ENCODE peak calls at places on chromosomes 5 and 9, in four cellular contexts. A is uterus, X is adrenal gland, I is testis. L is an unnamed sample. For H3K9me3, the result is how much of the 10 kb centered on the place peaks cover.

GRCh38 chr5:93088566-93088965 is 492.5 kb downstream of the NR2F1-AS1 start:
- DNase-seq in I (no peak), X (no peak), A (no peak), L (no peak)

GRCh38 chr9:37283730-37284235 is 138.7 kb upstream of the GRHPR start:
- DNase-seq in A (no peak), X (no peak), I (no peak), L (no peak)

GRCh38 chr9:99822096-99822595 is 461 bp downstream of the NR4A3 start:
- DNase-seq in I (no peak), X (no peak), A (no peak), L (no peak)

GRCh38 chr5:137933491-137933911 is 44.2 kb downstream of the PKD2L2 start:
- DNase-seq in A (no peak), X (no peak), I (no peak), L (no peak)

GRCh38 chr9:70532753-70533152 is 118.3 kb upstream of the KLF9 start:
- DNase-seq in X (no peak), A (no peak), I (no peak), L (no peak)

GRCh38 chr9:116589392-116590354 is 97.4 kb upstream of the TRIM32 start:
- DNase-seq in I (peak), A (no peak), X (no peak), L (peak)

GRCh38 chr5:1511037-1511436 is 12.7 kb downstream of the LPCAT1 start:
- DNase-seq in I (peak), X (no peak), A (peak), L (peak)

GRCh38 chr5:137329581-137329980 is 169.5 kb downstream of the SPOCK1 start:
- DNase-seq in A (no peak), I (no peak), X (no peak), L (no peak)

GRCh38 chr5:10648806-10649517 is 85.1 kb downstream of the ANKRD33B start:
- DNase-seq in X (no peak), A (no peak), I (no peak), L (no peak)

GRCh38 chr9:109968702-109969450 is 188.9 kb downstream of the PALM2AKAP2 start:
- DNase-seq in X (no peak), I (peak), A (peak), L (peak)

GRCh38 chr9:78112004-78112403 is 80.4 kb upstream of the GNAQ start:
- DNase-seq in I (no peak), X (no peak), A (no peak), L (no peak)

GRCh38 chr5:11415751-11416150 is 488.5 kb downstream of the CTNND2 start:
- DNase-seq in A (no peak), X (no peak), I (no peak), L (no peak)

GRCh38 chr5:54778783-54779182 is 206.6 kb downstream of the ESM1 start:
- DNase-seq in A (no peak), I (no peak), X (no peak), L (no peak)

GRCh38 chr5:96781031-96781733 is 26.6 kb downstream of the ERAP1 start:
- DNase-seq in I (no peak), A (no peak), X (peak), L (no peak)

GRCh38 chr5:80220268-80220897 is 35.5 kb downstream of the SERINC5 start:
- DNase-seq in X (no peak), I (no peak), A (no peak), L (no peak)

GRCh38 chr5:27996665-27997064 is 958.3 kb upstream of the CDH9 start:
- DNase-seq in A (no peak), X (no peak), I (no peak), L (no peak)

GRCh38 chr5:131381011-131381410 is 117.2 kb downstream of the CDC42SE2 start:
- DNase-seq in A (no peak), I (no peak), X (no peak), L (no peak)

GRCh38 chr9:105828596-105829213 is 134.4 kb downstream of the TMEM38B start:
- DNase-seq in X (no peak), A (no peak), I (no peak), L (no peak)

GRCh38 chr5:153517105-153517700 is 26.7 kb downstream of the GRIA1 start:
- DNase-seq in I (no peak), A (no peak), X (no peak), L (peak)

GRCh38 chr9:4081549-4081895 is 218.3 kb downstream of the GLIS3 start:
- DNase-seq in I (no peak), A (no peak), X (no peak), L (no peak)

GRCh38 chr5:149338364-149338763 is 6.9 kb upstream of the GRPEL2 start:
- DNase-seq in A (no peak), X (no peak), I (no peak), L (no peak)

GRCh38 chr9:110252509-110253139 is 3.7 kb downstream of the TXN start:
- DNase-seq in X (no peak), I (no peak), A (no peak), L (no peak)

GRCh38 chr5:54836959-54837534 is 148.3 kb downstream of the ESM1 start:
- DNase-seq in I (no peak), X (no peak), A (no peak), L (no peak)

GRCh38 chr9:34556951-34557350 is 32.6 kb downstream of the CNTFR start:
- DNase-seq in A (no peak), I (no peak), X (no peak), L (no peak)

GRCh38 chr9:126799051-126799450 is 5.8 kb upstream of the ZBTB43 start:
- DNase-seq in I (no peak), X (no peak), A (no peak), L (no peak)

GRCh38 chr9:35686222-35687203 is 3.2 kb downstream of the TPM2 start:
- DNase-seq in X (no peak), I (no peak), A (no peak), L (no peak)

GRCh38 chr5:1050449-1051365 is 42.1 kb downstream of the NKD2 start:
- DNase-seq in X (no peak), A (no peak), I (no peak), L (no peak)

GRCh38 chr5:78221964-78222451 is 72.5 kb downstream of the AP3B1 start:
- DNase-seq in X (no peak), I (peak), A (no peak), L (peak)

GRCh38 chr5:177427919-177428573 is 1.6 kb downstream of the GRK6 start:
- DNase-seq in X (no peak), A (no peak), I (no peak), L (no peak)

GRCh38 chr9:135403733-135404450 is 75.7 kb upstream of the PPP1R26 start:
- DNase-seq in A (no peak), I (no peak), X (no peak), L (no peak)

GRCh38 chr5:119340597-119341218 is 15.1 kb upstream of the TNFAIP8 start:
- DNase-seq in I (no peak), X (no peak), A (no peak), L (no peak)

GRCh38 chr9:115939065-115939765 is 214.4 kb upstream of the PAPPA start:
- DNase-seq in A (no peak), I (no peak), X (no peak), L (no peak)

GRCh38 chr5:170254056-170254455 is 21.3 kb downstream of the C5orf58 start:
- DNase-seq in I (no peak), A (no peak), X (no peak), L (no peak)

GRCh38 chr9:128390150-128390812 is 19.1 kb downstream of the URM1 start:
- DNase-seq in X (no peak), A (no peak), I (no peak), L (peak)

GRCh38 chr9:38622083-38622674 is 1.8 kb upstream of the ANKRD18A start:
- DNase-seq in I (peak), X (no peak), A (no peak), L (peak)

GRCh38 chr5:152056931-152057330 is 132.3 kb upstream of the GLRA1 start:
- DNase-seq in X (no peak), A (no peak), I (no peak), L (no peak)

GRCh38 chr5:17400724-17401508 is 97.1 kb upstream of the TAF11L2 start:
- DNase-seq in A (no peak), X (no peak), I (no peak), L (no peak)

GRCh38 chr9:82890865-82891264 is 172.1 kb downstream of the RASEF start:
- DNase-seq in I (no peak), X (no peak), A (no peak), L (no peak)

GRCh38 chr9:77433675-77434445 is 214.3 kb downstream of the GNA14 start:
- DNase-seq in X (peak), I (peak), A (peak), L (peak)

DNA sequence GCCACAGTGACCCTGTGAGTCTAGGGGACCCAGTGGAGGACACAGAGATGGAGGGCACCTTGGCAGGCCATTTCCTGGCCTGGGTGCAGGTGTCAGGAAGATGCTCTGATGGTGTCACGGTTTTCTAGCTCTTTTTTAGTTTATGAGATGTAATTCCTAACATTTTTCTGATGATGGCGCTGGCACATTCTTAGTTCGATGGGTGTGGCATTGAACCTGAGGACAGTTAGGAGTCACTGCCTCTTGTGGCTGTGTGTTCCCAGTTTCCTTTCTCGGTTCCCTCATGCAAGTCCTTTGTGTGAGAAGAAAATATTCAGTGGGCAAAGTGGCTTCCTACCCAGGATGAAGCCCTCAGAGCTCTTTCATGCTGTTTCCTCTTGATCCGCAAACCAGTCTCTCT is 129.4 kb upstream of the ICE1 start:
- DNase-seq in A (no peak), X (no peak), I (no peak), L (no peak)
- TF ChIP-seq CTCF in A (no peak), X (no peak), I (no peak), L (peak)

GRCh38 chr5:3538886-3539285 is 56.7 kb upstream of the IRX1 start:
- DNase-seq in I (no peak), X (no peak), A (no peak), L (no peak)
- H3K9me3 ChIP-seq in I (under half), X (under half), A (under half), L (under half)

GRCh38 chr5:31806566-31806965 is 167.6 kb downstream of the PDZD2 start:
- DNase-seq in X (no peak), I (no peak), A (no peak), L (no peak)

GRCh38 chr5:31811210-31811609 is 172.3 kb downstream of the PDZD2 start:
- DNase-seq in I (peak), X (peak), A (no peak), L (no peak)

GRCh38 chr5:31809037-31809910 is 170.3 kb downstream of the PDZD2 start:
- DNase-seq in A (peak), I (peak), X (peak), L (peak)
- H3K27ac ChIP-seq in A (no peak), I (no peak), X (no peak), L (no peak)

GRCh38 chr5:88937406-88937805 is 54.4 kb upstream of the MEF2C start:
- DNase-seq in I (no peak), A (no peak), X (no peak), L (no peak)
- TF ChIP-seq CTCF in I (no peak), A (no peak), X (no peak), L (no peak)

DNA sequence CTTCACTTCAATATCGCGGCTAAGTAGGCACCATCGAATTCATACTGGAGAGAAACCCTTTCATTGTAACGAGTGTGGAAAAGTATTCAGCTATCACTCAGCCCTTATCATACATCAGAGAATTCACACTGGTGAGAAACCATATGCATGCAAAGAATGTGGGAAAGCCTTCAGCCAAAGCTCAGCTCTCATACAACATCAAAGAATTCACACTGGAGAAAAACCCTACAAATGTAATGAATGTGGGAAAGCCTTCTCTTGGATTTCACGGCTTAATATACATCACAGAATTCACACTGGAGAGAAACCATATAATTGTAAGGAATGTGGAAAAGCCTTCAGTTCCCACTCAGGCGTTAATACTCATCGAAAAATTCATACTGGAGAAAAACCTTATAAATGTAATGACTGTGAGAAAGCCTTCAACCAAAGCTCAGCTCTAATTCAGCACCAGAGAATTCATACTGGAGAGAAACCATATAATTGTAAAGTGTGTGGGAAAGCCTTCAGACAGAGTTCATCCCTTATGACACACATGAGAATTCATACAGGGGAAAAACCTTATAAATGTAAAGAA is 9.5 kb downstream of the ZNF879 start:
- DNase-seq in A (no peak), I (no peak), X (no peak), L (no peak)
- H3K9me3 ChIP-seq in A (half or more), I (under half), X (under half), L (under half)

GRCh38 chr5:139385061-139385889 is 2.2 kb upstream of the SLC23A1 start:
- DNase-seq in X (no peak), I (no peak), A (no peak), L (peak)
- H3K27ac ChIP-seq in X (no peak), I (peak), A (peak), L (no peak)

GRCh38 chr5:60586307-60586901 is 113.6 kb downstream of the DEPDC1B start:
- DNase-seq in I (no peak), A (no peak), X (no peak), L (no peak)
- TF ChIP-seq CTCF in I (no peak), A (peak), X (peak), L (peak)

DNA sequence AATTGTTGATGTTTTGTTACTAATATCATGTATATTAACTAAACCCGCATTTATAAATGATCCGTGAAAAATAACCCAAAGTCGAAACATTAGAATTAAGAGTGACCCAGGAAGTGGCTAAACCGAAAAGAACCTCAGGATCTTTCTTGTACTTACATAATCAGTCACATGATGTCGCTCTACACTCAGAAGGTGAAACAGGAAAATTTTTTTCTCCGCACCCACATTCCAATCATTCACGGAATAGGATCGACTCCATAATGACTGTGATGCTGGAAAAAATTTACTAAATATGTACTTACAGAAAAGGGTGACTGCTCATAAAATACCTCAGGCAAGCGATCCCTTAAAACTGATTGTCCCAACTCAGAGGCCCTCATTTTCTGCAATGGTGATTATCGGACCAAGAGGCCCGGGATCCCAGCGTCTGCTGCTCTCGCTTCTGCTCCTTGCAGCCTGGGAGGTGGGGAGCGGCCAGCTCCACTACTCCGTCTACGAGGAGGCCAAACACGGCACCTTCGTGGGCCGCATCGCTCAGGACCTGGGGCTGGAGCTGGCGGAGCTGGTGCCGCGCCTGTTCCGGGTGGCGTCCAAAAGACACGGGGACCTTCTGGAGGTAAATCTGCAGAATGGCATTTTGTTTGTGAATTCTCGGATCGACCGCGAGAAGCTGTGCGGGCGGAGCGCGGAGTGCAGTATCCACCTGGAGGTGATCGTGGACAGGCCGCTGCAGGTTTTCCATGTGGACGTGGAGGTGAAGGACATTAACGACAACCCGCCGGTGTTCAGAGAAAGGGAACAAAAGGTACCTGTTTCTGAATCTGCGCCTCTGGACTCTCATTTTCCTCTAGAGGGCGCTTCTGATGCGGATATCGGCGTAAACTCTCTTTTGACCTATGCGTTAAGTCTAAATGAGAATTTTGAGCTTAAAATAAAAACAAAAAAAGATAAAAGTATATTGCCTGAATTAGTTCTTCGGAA is at the start of gene PCDHA12:
- DNase-seq in I (no peak), A (no peak), X (no peak), L (peak)
- H3K9me3 ChIP-seq in I (under half), A (under half), X (under half), L (under half)

DNA sequence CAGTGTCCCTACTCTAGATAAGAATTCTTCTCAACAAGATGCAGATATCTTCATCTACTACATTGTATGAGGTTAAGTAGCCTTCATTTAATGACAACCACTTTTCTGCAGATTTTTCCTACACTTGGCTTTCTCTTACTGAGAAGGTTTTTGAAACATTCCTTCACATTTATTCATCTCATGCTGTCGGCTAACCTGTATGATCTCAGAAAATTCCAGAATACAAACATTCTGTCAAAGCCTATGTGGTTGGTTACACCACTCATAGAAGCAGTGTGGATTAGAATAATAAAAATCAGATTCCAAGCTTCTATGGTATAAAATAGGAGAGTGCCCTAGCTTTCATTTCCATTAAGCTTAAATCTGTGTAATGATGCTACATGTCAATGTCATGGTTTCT is 39.4 kb upstream of the ERCC6L2 start:
- DNase-seq in A (no peak), I (no peak), X (no peak), L (no peak)
- H3K27ac ChIP-seq in A (no peak), I (no peak), X (no peak), L (no peak)